ENCODE peak calls at places on chromosomes 2 and 18, in five cellular contexts. One of them, this sample, is unnamed.

GRCh38 chr18:79446931-79447330 is 51.2 kb downstream of the NFATC1 start:
- DNase-seq in GM12891: no peak
- DNase-seq in body of pancreas: no peak
- DNase-seq in H54: no peak
- DNase-seq in stomach: no peak
- DNase-seq in this sample: no peak

GRCh38 chr2:164782323-164782722 is 59.3 kb downstream of the COBLL1 start:
- DNase-seq in GM12891: no peak
- DNase-seq in body of pancreas: no peak
- DNase-seq in H54: no peak
- DNase-seq in stomach: no peak
- DNase-seq in this sample: no peak

GRCh38 chr2:189261431-189261841 is 81.9 kb upstream of the COL5A2 start:
- DNase-seq in GM12891: no peak
- DNase-seq in body of pancreas: no peak
- DNase-seq in H54: no peak
- DNase-seq in stomach: no peak
- DNase-seq in this sample: no peak

GRCh38 chr18:57004366-57005121 is 142.3 kb upstream of the BOD1L2 start:
- DNase-seq in GM12891: peak; percentile 14
- DNase-seq in body of pancreas: no peak
- DNase-seq in H54: no peak
- DNase-seq in stomach: no peak
- DNase-seq in this sample: no peak

GRCh38 chr2:174752403-174753037 is 11.8 kb downstream of the CHRNA1 start:
- DNase-seq in GM12891: no peak
- DNase-seq in body of pancreas: no peak
- DNase-seq in H54: no peak
- DNase-seq in stomach: no peak
- DNase-seq in this sample: no peak

GRCh38 chr2:102304711-102305591 is 6.4 kb upstream of the IL1RL1 start:
- DNase-seq in GM12891: no peak
- DNase-seq in body of pancreas: no peak
- DNase-seq in H54: no peak
- DNase-seq in stomach: no peak
- DNase-seq in this sample: no peak

GRCh38 chr2:233798335-233799086 is 20.4 kb downstream of the MROH2A start:
- DNase-seq in GM12891: no peak
- DNase-seq in body of pancreas: no peak
- DNase-seq in H54: no peak
- DNase-seq in stomach: peak; percentile 17
- DNase-seq in this sample: no peak

GRCh38 chr2:166351319-166351718 is 24.4 kb downstream of the SCN9A start:
- DNase-seq in GM12891: no peak
- DNase-seq in body of pancreas: no peak
- DNase-seq in H54: no peak
- DNase-seq in stomach: no peak
- DNase-seq in this sample: no peak

GRCh38 chr2:211617803-211618202 is 920.8 kb downstream of the ERBB4 start:
- DNase-seq in GM12891: no peak
- DNase-seq in body of pancreas: no peak
- DNase-seq in H54: no peak
- DNase-seq in stomach: no peak
- DNase-seq in this sample: no peak

GRCh38 chr18:76499021-76499420 is 4.0 kb upstream of the ZNF516 start:
- DNase-seq in GM12891: no peak
- DNase-seq in body of pancreas: no peak
- DNase-seq in H54: no peak
- DNase-seq in stomach: no peak
- DNase-seq in this sample: no peak

GRCh38 chr18:46220116-46220515 is 115.9 kb downstream of the HAUS1 start:
- DNase-seq in GM12891: no peak
- DNase-seq in body of pancreas: no peak
- DNase-seq in H54: peak; percentile 16
- DNase-seq in stomach: no peak
- DNase-seq in this sample: no peak

DNA sequence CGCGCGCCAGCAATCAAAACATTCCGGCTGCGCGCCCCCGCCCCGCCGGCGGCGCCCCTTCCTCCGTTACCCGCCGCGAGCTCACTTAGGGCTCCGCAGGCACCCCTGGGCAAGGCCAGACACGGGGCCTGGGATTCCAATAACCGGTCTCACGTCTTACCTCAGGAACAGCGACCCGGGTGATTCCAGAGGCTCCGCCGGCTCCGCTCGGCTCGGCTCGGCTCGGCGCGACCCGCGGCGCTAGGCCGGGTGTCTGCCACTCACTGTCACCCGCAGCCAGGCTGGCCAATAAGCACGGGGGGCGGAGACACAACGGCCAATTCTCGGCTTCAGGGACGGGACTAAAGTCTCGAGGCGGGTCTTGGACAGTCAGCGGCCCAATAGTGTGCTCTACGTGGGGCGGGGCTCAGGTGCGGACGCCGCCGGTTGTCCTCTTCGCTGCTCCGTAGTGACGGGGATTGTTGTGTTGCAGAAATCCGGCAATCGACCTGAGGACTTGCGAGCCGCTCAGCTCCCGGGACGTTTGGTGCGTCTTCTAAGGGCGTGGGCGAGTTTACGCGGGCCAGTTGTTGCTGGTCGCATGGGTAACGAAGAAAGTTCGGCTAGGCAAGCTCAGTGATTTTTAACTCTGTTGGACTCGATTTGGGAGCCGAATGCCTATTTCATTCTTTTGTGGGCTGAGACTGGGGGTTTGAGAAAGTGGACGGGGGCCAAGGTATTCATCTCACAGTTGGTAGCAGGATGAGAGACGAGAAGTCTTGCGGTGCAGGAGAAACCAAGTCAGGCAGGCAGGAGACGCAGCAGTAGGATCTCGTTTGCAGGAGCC is at the start of the genes ANKZF1 and ATG9A:
- DNase-seq in GM12891: peak; percentile 99
- DNase-seq in body of pancreas: peak; percentile 98
- DNase-seq in H54: peak; percentile 98
- DNase-seq in stomach: peak; percentile 99
- DNase-seq in this sample: peak; percentile 99
- TF ChIP-seq POLR2A in GM12891: peak; percentile 84
- TF ChIP-seq POLR2A in body of pancreas: peak; percentile 91
- TF ChIP-seq POLR2A in H54: peak; percentile 65
- TF ChIP-seq POLR2A in stomach: no peak
- TF ChIP-seq POLR2A in this sample: peak; percentile 94

GRCh38 chr2:218863021-218863520 is 3.5 kb downstream of the WNT6 start:
- DNase-seq in GM12891: no peak
- DNase-seq in body of pancreas: no peak
- DNase-seq in H54: no peak
- DNase-seq in stomach: no peak
- DNase-seq in this sample: no peak
- TF ChIP-seq POLR2A in GM12891: no peak
- TF ChIP-seq POLR2A in body of pancreas: no peak
- TF ChIP-seq POLR2A in H54: no peak
- TF ChIP-seq POLR2A in stomach: no peak
- TF ChIP-seq POLR2A in this sample: no peak

GRCh38 chr2:86213699-86214502 is 14.6 kb downstream of the MRPL35 start:
- DNase-seq in GM12891: no peak
- DNase-seq in body of pancreas: no peak
- DNase-seq in H54: no peak
- DNase-seq in stomach: peak; percentile 38
- DNase-seq in this sample: no peak
- TF ChIP-seq POLR2A in GM12891: no peak
- TF ChIP-seq POLR2A in body of pancreas: no peak
- TF ChIP-seq POLR2A in H54: no peak
- TF ChIP-seq POLR2A in stomach: no peak
- TF ChIP-seq POLR2A in this sample: no peak

DNA sequence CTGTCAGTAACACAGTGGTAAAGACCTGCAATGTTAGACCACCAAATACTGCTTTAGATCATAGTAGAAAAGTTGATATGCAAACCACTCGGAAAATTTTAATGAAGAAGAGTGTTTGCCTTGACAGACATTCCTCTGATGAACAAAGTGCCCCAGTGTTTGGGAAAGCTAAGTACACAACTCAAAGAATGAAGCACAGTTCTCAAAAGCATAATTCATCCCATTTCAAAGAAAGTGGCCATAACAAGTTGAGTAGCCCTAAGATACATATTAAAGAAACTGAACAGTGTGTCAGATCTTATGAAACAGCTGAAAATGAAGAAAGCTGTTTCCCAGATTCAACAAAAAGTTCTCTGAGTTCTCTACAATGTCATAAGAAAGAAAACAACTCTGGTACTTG is 27.5 kb downstream of the GEN1 start:
- DNase-seq in GM12891: no peak
- DNase-seq in body of pancreas: no peak
- DNase-seq in H54: no peak
- DNase-seq in stomach: no peak
- DNase-seq in this sample: no peak
- TF ChIP-seq POLR2A in GM12891: no peak
- TF ChIP-seq POLR2A in body of pancreas: no peak
- TF ChIP-seq POLR2A in H54: no peak
- TF ChIP-seq POLR2A in stomach: no peak
- TF ChIP-seq POLR2A in this sample: no peak

GRCh38 chr2:219684721-219685689 is 57.6 kb downstream of the SLC4A3 start:
- DNase-seq in GM12891: peak; percentile 42
- DNase-seq in body of pancreas: peak; percentile 64
- DNase-seq in H54: peak; percentile 64
- DNase-seq in stomach: peak; percentile 73
- DNase-seq in this sample: peak; percentile 75
- TF ChIP-seq POLR2A in GM12891: no peak
- TF ChIP-seq POLR2A in body of pancreas: peak; percentile 63
- TF ChIP-seq POLR2A in H54: peak; percentile 46
- TF ChIP-seq POLR2A in stomach: no peak
- TF ChIP-seq POLR2A in this sample: peak; percentile 16

DNA sequence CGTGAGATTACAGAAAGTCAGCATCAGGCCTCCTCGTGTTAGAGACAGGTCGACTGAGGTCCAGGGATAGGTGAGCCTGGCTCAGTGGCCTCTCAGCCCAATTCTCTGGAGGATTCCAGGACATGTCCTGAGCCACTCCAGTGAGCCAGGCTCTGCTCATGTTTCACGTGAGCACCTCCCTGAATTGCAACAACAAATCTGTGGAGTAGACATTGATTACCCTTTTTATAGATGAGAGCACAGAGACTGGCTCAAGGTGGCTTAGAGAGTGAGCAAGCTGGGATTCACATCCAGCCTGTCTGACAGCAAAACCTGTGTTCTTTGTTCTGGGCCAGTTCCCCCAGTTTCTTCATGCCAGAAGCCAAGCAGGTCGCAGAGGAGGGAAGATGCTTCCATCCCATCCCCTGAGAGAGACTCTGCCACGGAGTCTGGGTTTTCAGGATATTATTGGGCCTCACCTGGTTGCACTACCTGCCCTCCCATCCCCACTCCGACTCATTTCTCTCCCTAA is 46.4 kb downstream of the HS1BP3 start:
- DNase-seq in GM12891: no peak
- DNase-seq in body of pancreas: no peak
- DNase-seq in H54: no peak
- DNase-seq in stomach: peak; percentile 20
- DNase-seq in this sample: no peak
- TF ChIP-seq POLR2A in GM12891: no peak
- TF ChIP-seq POLR2A in body of pancreas: no peak
- TF ChIP-seq POLR2A in H54: no peak
- TF ChIP-seq POLR2A in stomach: no peak
- TF ChIP-seq POLR2A in this sample: no peak